ENCODE peak calls at places on chromosomes 16 and 17, in ten cellular contexts. T is NCI-H774; Z is MG63; M is ureter; U is activated CD4-positive, alpha-beta T cell treated with anti-CD3 and anti-CD28 coated beads for 24 hours; O is NCI-H2107; A is smooth muscle cell of the brain vasculature; Y is activated B cell treated with CpG ODN at 0.5 μM for 24 hours; R is Peyer's patch; C is RWPE1. P is an unnamed sample.

GRCh38 chr17:10149573-10150399 is 48.6 kb downstream of the GAS7 start:
- DNase-seq in M (no peak), T (no peak), Z (no peak), C (peak; percentile 74), A (peak; percentile 63), Y (no peak), O (no peak), R (no peak), U (no peak), P (peak; percentile 26)

GRCh38 chr17:42122371-42123303 is at the start of gene HSPB9:
- DNase-seq in U (no peak), C (no peak), T (peak; percentile 85), R (peak; percentile 90), Z (no peak), A (no peak), O (no peak), Y (no peak), M (peak; percentile 71), P (no peak)

GRCh38 chr16:81487301-81487720 is 42.7 kb downstream of the CMIP start:
- DNase-seq in U (no peak), C (no peak), M (no peak), T (no peak), O (no peak), A (no peak), Y (no peak), R (no peak), Z (peak; percentile 75), P (no peak)

GRCh38 chr17:4978720-4979119 is 8.8 kb downstream of the CAMTA2 start:
- DNase-seq in R (no peak), U (no peak), T (no peak), Z (no peak), A (no peak), C (no peak), Y (no peak), O (no peak), M (no peak), P (no peak)

GRCh38 chr17:81701288-81702071 is 1.7 kb upstream of the MRPL12 start:
- DNase-seq in A (no peak), M (no peak), Z (no peak), O (no peak), T (no peak), R (no peak), C (peak; percentile 20), Y (no peak), U (no peak), P (no peak)

GRCh38 chr17:57264776-57265175 is 8.5 kb downstream of the MSI2 start:
- DNase-seq in A (no peak), T (no peak), Z (no peak), U (no peak), O (no peak), C (peak; percentile 39), R (no peak), Y (no peak), M (no peak), P (no peak)

GRCh38 chr17:69179227-69179952 is 37.7 kb upstream of the ABCA6 start:
- DNase-seq in Y (no peak), O (no peak), R (no peak), M (peak; percentile 44), Z (peak; percentile 33), A (no peak), C (peak; percentile 4), T (no peak), U (no peak), P (no peak)

GRCh38 chr16:3980311-3981111 is 100.0 kb upstream of the CREBBP start:
- DNase-seq in Y (no peak), T (no peak), U (no peak), A (peak; percentile 82), O (no peak), R (no peak), Z (peak; percentile 42), C (peak; percentile 39), M (no peak), P (no peak)

GRCh38 chr17:2020721-2021120 is 4.4 kb downstream of the RTN4RL1 start:
- DNase-seq in C (no peak), O (no peak), R (no peak), Z (no peak), A (peak; percentile 46), T (no peak), Y (no peak), M (no peak), U (no peak), P (no peak)

GRCh38 chr16:4323845-4324478 is 8.1 kb downstream of the GLIS2 start:
- DNase-seq in T (no peak), O (no peak), M (peak; percentile 67), C (no peak), U (no peak), R (peak; percentile 50), Y (no peak), A (no peak), Z (peak; percentile 53), P (no peak)

GRCh38 chr17:78075545-78075944 is 53.0 kb downstream of the TMC6 start:
- DNase-seq in M (no peak), Z (no peak), A (no peak), U (no peak), O (no peak), T (no peak), C (no peak), R (no peak), Y (no peak), P (no peak)

GRCh38 chr17:30956764-30957374 is 14.0 kb upstream of the RNF135 start:
- DNase-seq in A (no peak), R (no peak), O (no peak), C (no peak), Z (peak; percentile 4), M (no peak), U (no peak), T (no peak), Y (no peak), P (no peak)

GRCh38 chr17:82419471-82419995 is 1.1 kb upstream of the OGFOD3 start:
- DNase-seq in R (no peak), Z (no peak), U (no peak), T (no peak), M (no peak), Y (no peak), A (no peak), C (no peak), O (no peak), P (no peak)

GRCh38 chr16:59865071-59865671 is 1131.1 kb upstream of the GOT2 start:
- DNase-seq in O (no peak), R (no peak), C (no peak), U (no peak), M (no peak), A (no peak), Z (no peak), Y (no peak), T (no peak), P (no peak)

GRCh38 chr16:66342294-66342900 is 24.1 kb upstream of the CDH5 start:
- DNase-seq in A (no peak), C (no peak), M (no peak), U (no peak), Y (no peak), T (no peak), O (no peak), R (no peak), Z (no peak), P (no peak)

GRCh38 chr16:85929259-85929704 is 30.3 kb downstream of the IRF8 start:
- DNase-seq in O (no peak), M (no peak), U (no peak), A (no peak), Y (no peak), Z (no peak), T (no peak), R (no peak), C (no peak), P (no peak)

GRCh38 chr17:50283714-50284432 is 9.6 kb downstream of the TMEM92 start:
- DNase-seq in C (no peak), Y (no peak), T (no peak), R (no peak), Z (no peak), O (no peak), A (no peak), M (no peak), U (no peak), P (no peak)

GRCh38 chr17:56358651-56359050 is 205.4 kb downstream of the ANKFN1 start:
- DNase-seq in O (no peak), U (no peak), R (no peak), A (no peak), C (peak; percentile 39), M (no peak), T (no peak), Z (peak; percentile 43), Y (no peak), P (no peak)

P was measured in SIG-M5.